ENCODE peak calls at places on chromosomes 3 and 15, in six cellular contexts. T is PC-3, R is ovary, I is HCT116, P is PC-9, S is AG04450. N is an unnamed sample.

GRCh38 chr3:49717539-49718418 is 1.7 kb downstream of the AMIGO3 start:
- DNase-seq in T (no peak), R (no peak), I (no peak), P (no peak), S (no peak), N (no peak)

GRCh38 chr15:82571722-82572222 is 31.5 kb upstream of the RPS17 start:
- DNase-seq in T (peak; percentile 56), R (peak; percentile 71), I (no peak), P (no peak), S (peak; percentile 39), N (no peak)

GRCh38 chr3:187288176-187288893 is 3.2 kb downstream of the MASP1 start:
- DNase-seq in T (no peak), R (no peak), I (no peak), P (no peak), S (no peak), N (no peak)

GRCh38 chr3:13515786-13516783 is 32.8 kb upstream of the FBLN2 start:
- DNase-seq in T (no peak), R (no peak), I (no peak), P (no peak), S (no peak), N (no peak)

GRCh38 chr3:49276475-49277356 is at the start of gene C3orf62:
- DNase-seq in T (peak; percentile 13), R (peak; percentile 92), I (no peak), P (no peak), S (peak; percentile 47), N (no peak)

GRCh38 chr15:36361351-36361870 is 218.0 kb upstream of the CDIN1 start:
- DNase-seq in T (peak; percentile 22), R (no peak), I (no peak), P (no peak), S (no peak), N (no peak)

GRCh38 chr3:59451800-59452741 is 402.2 kb upstream of the CFAP20DC start:
- DNase-seq in T (no peak), R (no peak), I (no peak), P (no peak), S (no peak), N (no peak)

GRCh38 chr3:13083898-13084297 is 10.7 kb upstream of the IQSEC1 start:
- DNase-seq in T (no peak), R (no peak), I (no peak), P (no peak), S (no peak), N (no peak)

GRCh38 chr3:46926871-46927717 is 49.5 kb downstream of the CCDC12 start:
- DNase-seq in T (no peak), R (no peak), I (no peak), P (no peak), S (no peak), N (no peak)

GRCh38 chr15:26634319-26634718 is 138.5 kb downstream of the GABRB3 start:
- DNase-seq in T (no peak), R (no peak), I (no peak), P (no peak), S (no peak), N (no peak)

GRCh38 chr15:78130466-78131294 is 565 bp downstream of the CIB2 start:
- DNase-seq in T (no peak), R (peak; percentile 50), I (no peak), P (no peak), S (no peak), N (no peak)

GRCh38 chr15:101255615-101256350 is 3.9 kb upstream of the CHSY1 start:
- DNase-seq in T (no peak), R (no peak), I (no peak), P (no peak), S (no peak), N (no peak)

GRCh38 chr15:52102468-52102867 is 10.1 kb downstream of the BCL2L10 start:
- DNase-seq in T (peak; percentile 20), R (no peak), I (no peak), P (no peak), S (peak; percentile 73), N (no peak)

GRCh38 chr3:83076041-83076440 is 1314.6 kb upstream of the GBE1 start:
- DNase-seq in T (no peak), R (no peak), I (no peak), P (no peak), S (no peak), N (no peak)

GRCh38 chr3:162170581-162170980 is 674.0 kb downstream of the OTOL1 start:
- DNase-seq in T (peak; percentile 36), R (no peak), I (no peak), P (no peak), S (no peak), N (no peak)

GRCh38 chr15:70160803-70161565 is 63.3 kb upstream of the TLE3 start:
- DNase-seq in T (no peak), R (no peak), I (no peak), P (no peak), S (no peak), N (no peak)

GRCh38 chr3:149371001-149371722 is 6.3 kb downstream of the TM4SF1 start:
- DNase-seq in T (peak; percentile 80), R (no peak), I (no peak), P (no peak), S (no peak), N (no peak)

GRCh38 chr3:112610121-112610520 is 30.8 kb downstream of the CCDC80 start:
- DNase-seq in T (no peak), R (no peak), I (no peak), P (no peak), S (no peak), N (no peak)

GRCh38 chr15:70142072-70142321 is 44.3 kb upstream of the TLE3 start:
- DNase-seq in T (no peak), R (no peak), I (no peak), P (no peak), S (no peak), N (no peak)

GRCh38 chr3:8464668-8465067 is 37.0 kb upstream of the LMCD1 start:
- DNase-seq in T (no peak), R (no peak), I (no peak), P (no peak), S (no peak), N (no peak)

GRCh38 chr3:13238687-13239466 is 165.6 kb upstream of the IQSEC1 start:
- DNase-seq in T (no peak), R (no peak), I (no peak), P (no peak), S (no peak), N (no peak)

GRCh38 chr15:68572921-68573320 is 5.9 kb upstream of the CORO2B start:
- DNase-seq in T (no peak), R (no peak), I (no peak), P (no peak), S (no peak), N (no peak)

GRCh38 chr3:46400000-46400734 is 6.7 kb downstream of the CCR5AS start:
- DNase-seq in T (no peak), R (no peak), I (no peak), P (no peak), S (no peak), N (no peak)

GRCh38 chr15:29471306-29471705 is 201.7 kb upstream of the NSMCE3 start:
- DNase-seq in T (no peak), R (no peak), I (no peak), P (no peak), S (no peak), N (no peak)

GRCh38 chr15:29468899-29469298 is 199.3 kb upstream of the NSMCE3 start:
- DNase-seq in T (no peak), R (no peak), I (no peak), P (no peak), S (no peak), N (no peak)

GRCh38 chr15:29470311-29470710 is 200.7 kb upstream of the NSMCE3 start:
- DNase-seq in T (peak; percentile 65), R (no peak), I (no peak), P (no peak), S (no peak), N (peak; percentile 31)

GRCh38 chr15:29471757-29472156 is 202.1 kb upstream of the NSMCE3 start:
- DNase-seq in T (no peak), R (no peak), I (no peak), P (no peak), S (no peak), N (no peak)

GRCh38 chr15:29470794-29471193 is 201.2 kb upstream of the NSMCE3 start:
- DNase-seq in T (peak; percentile 91), R (no peak), I (no peak), P (no peak), S (no peak), N (peak; percentile 77)
- H3K27ac ChIP-seq in T (peak overlapping the region; percentile 83), R (no peak overlapping the region), I (no peak overlapping the region), P (no peak overlapping the region), S (no peak overlapping the region), N (peak overlapping the region; percentile 87)

GRCh38 chr3:11563749-11564148 is 80.0 kb downstream of the VGLL4 start:
- DNase-seq in T (no peak), R (no peak), I (no peak), P (no peak), S (no peak), N (no peak)

GRCh38 chr3:11564577-11565001 is 79.1 kb downstream of the VGLL4 start:
- DNase-seq in T (no peak), R (no peak), I (no peak), P (no peak), S (no peak), N (no peak)

GRCh38 chr3:11565492-11565891 is 78.2 kb downstream of the VGLL4 start:
- DNase-seq in T (no peak), R (no peak), I (no peak), P (no peak), S (no peak), N (no peak)

GRCh38 chr3:11565932-11566331 is 77.8 kb downstream of the VGLL4 start:
- DNase-seq in T (no peak), R (no peak), I (no peak), P (no peak), S (no peak), N (no peak)

GRCh38 chr3:11565072-11565471 is 78.6 kb downstream of the VGLL4 start:
- DNase-seq in T (no peak), R (no peak), I (no peak), P (no peak), S (no peak), N (no peak)
- H3K27ac ChIP-seq in T (no peak overlapping the region), R (no peak overlapping the region), I (no peak overlapping the region), P (no peak overlapping the region), S (no peak overlapping the region), N (no peak overlapping the region)

GRCh38 chr3:127700406-127700805 is 27.7 kb downstream of the ABTB1 start:
- DNase-seq in T (no peak), R (no peak), I (no peak), P (no peak), S (no peak), N (no peak)
- H3K27ac ChIP-seq in T (no peak overlapping the region), R (no peak overlapping the region), I (no peak overlapping the region), P (no peak overlapping the region), S (no peak overlapping the region), N (no peak overlapping the region)

DNA sequence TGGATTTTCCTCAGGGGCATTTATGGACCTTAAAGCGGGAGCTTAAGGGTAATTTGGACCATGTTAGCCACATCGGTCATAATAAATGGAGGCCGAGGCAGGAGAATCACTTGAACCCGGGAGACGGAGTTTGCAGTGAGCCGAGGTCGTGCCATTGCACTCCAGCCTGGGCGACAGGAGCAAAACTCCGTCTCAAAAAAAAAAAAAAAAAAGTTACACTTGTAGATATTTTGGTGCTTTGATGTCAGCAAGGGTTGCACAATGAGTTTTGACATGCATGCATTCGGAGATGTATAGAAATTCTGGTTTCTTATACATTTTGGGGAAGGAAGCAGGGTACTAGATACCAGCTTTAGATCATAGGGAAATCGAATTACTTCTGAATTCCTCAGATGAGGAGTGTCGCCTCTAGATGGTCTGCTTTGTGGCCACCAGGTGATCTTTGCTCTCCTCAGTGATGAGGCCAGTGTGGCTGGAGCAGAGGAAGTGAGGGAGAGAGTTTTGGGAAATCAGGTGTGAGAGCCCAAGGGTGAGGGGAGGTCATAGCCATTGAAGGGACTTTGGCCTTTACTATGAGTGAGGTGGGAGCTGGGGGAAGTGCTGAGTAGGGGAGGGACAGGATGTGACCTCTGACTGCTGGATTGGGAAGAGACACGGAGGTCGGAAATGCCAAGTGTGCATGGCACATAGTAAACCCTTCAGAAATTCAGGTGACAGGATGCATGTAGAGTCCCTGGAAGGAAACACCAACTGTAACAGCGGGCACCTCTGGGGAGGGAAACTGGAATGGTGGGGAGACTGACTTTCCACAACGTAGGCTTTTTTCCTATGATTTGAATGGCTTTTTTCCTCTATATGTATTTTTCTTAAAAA is 8.4 kb upstream of the RBSN start:
- DNase-seq in T (no peak), R (no peak), I (no peak), P (no peak), S (no peak), N (no peak)
- H3K27ac ChIP-seq in T (no peak overlapping the region), R (no peak overlapping the region), I (no peak overlapping the region), P (no peak overlapping the region), S (no peak overlapping the region), N (no peak overlapping the region)